ENCODE peak calls at places on chromosomes 16 and 17, in six cellular contexts. T, Z, N, A, F and M are unnamed samples.

GRCh38 chr17:48442819-48443218 is 12.8 kb upstream of the SKAP1 start:
- DNase-seq in T (no peak), Z (no peak), N (no peak), A (no peak), F (no peak), M (no peak)

GRCh38 chr16:84933774-84934571 is 77.4 kb downstream of the ZDHHC7 start:
- DNase-seq in T (peak), Z (no peak), N (peak), A (no peak), F (no peak), M (peak)

GRCh38 chr17:20234266-20234665 is 225.1 kb downstream of the SPECC1 start:
- DNase-seq in T (no peak), Z (no peak), N (no peak), A (no peak), F (peak), M (no peak)

GRCh38 chr16:15947983-15948509 is 1.4 kb upstream of the ABCC1 start:
- DNase-seq in T (no peak), Z (peak), N (no peak), A (no peak), F (no peak), M (no peak)

GRCh38 chr16:69106491-69107291 is 1.2 kb downstream of the HAS3 start:
- DNase-seq in T (no peak), Z (no peak), N (no peak), A (no peak), F (no peak), M (no peak)

GRCh38 chr17:68455756-68456528 is 1.4 kb downstream of the WIPI1 start:
- DNase-seq in T (no peak), Z (peak), N (no peak), A (peak), F (no peak), M (no peak)

GRCh38 chr17:32445976-32446375 is 1.7 kb downstream of the PSMD11 start:
- DNase-seq in T (no peak), Z (peak), N (no peak), A (no peak), F (no peak), M (no peak)

GRCh38 chr16:24346734-24347133 is 90.6 kb downstream of the CACNG3 start:
- DNase-seq in T (no peak), Z (no peak), N (no peak), A (no peak), F (no peak), M (no peak)

GRCh38 chr17:81870155-81870977 is 771 bp downstream of the ARHGDIA start:
- DNase-seq in T (peak), Z (peak), N (no peak), A (peak), F (no peak), M (no peak)

GRCh38 chr17:57921342-57921741 is 33.9 kb downstream of the CUEDC1 start:
- DNase-seq in T (peak), Z (no peak), N (peak), A (no peak), F (no peak), M (no peak)

GRCh38 chr16:64900029-64900428 is 221.8 kb downstream of the CDH11 start:
- DNase-seq in T (no peak), Z (no peak), N (no peak), A (no peak), F (no peak), M (no peak)

GRCh38 chr16:85913141-85913601 is 14.2 kb downstream of the IRF8 start:
- DNase-seq in T (no peak), Z (no peak), N (no peak), A (no peak), F (no peak), M (no peak)

GRCh38 chr16:85674418-85674755 is 14.4 kb downstream of the GINS2 start:
- DNase-seq in T (no peak), Z (no peak), N (no peak), A (no peak), F (no peak), M (no peak)

GRCh38 chr16:48408688-48409087 is 23.5 kb upstream of the SIAH1 start:
- DNase-seq in T (peak), Z (peak), N (peak), A (peak), F (no peak), M (no peak)

GRCh38 chr17:68446626-68447041 is 10.7 kb downstream of the WIPI1 start:
- DNase-seq in T (no peak), Z (no peak), N (no peak), A (no peak), F (no peak), M (peak)

GRCh38 chr16:86899757-86900156 is 321.4 kb downstream of the FOXL1 start:
- DNase-seq in T (no peak), Z (peak), N (no peak), A (no peak), F (no peak), M (no peak)

GRCh38 chr16:63458842-63459241 is 1422.6 kb upstream of the CDH8 start:
- DNase-seq in T (no peak), Z (no peak), N (no peak), A (no peak), F (no peak), M (no peak)

GRCh38 chr17:7130626-7131467 is 16.2 kb upstream of the ASGR2 start:
- DNase-seq in T (no peak), Z (no peak), N (no peak), A (no peak), F (no peak), M (no peak)

GRCh38 chr17:27896656-27897055 is 3.5 kb upstream of the LYRM9 start:
- DNase-seq in T (no peak), Z (no peak), N (no peak), A (no peak), F (no peak), M (no peak)

DNA sequence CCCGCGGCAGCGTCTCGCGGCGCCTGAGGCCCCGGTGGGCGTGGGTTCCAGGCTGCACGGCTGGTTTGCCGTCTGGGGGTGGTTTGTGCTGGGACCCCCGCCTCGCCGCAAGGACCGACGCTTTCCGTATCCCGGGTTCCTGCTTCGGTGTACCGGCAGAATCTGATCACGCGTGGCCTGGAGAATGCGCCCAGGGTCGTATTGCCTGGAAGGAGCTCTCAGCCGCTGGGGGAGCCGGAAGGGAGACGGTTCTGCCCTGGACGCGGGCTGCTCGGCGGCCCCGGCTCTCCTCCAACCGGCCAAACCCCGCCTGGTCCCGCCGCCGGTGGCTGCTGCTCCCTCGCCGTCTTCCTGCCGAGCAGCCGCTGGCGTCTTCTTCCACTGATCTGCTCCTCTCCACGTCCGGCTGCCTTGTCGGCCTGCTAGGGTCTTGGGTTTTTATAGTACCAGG is 39.8 kb downstream of the ZNF778 start:
- DNase-seq in T (no peak), Z (no peak), N (no peak), A (no peak), F (no peak), M (no peak)
- H3K27ac ChIP-seq in T (no peak), Z (peak), N (no peak), A (peak), F (no peak), M (no peak)

DNA sequence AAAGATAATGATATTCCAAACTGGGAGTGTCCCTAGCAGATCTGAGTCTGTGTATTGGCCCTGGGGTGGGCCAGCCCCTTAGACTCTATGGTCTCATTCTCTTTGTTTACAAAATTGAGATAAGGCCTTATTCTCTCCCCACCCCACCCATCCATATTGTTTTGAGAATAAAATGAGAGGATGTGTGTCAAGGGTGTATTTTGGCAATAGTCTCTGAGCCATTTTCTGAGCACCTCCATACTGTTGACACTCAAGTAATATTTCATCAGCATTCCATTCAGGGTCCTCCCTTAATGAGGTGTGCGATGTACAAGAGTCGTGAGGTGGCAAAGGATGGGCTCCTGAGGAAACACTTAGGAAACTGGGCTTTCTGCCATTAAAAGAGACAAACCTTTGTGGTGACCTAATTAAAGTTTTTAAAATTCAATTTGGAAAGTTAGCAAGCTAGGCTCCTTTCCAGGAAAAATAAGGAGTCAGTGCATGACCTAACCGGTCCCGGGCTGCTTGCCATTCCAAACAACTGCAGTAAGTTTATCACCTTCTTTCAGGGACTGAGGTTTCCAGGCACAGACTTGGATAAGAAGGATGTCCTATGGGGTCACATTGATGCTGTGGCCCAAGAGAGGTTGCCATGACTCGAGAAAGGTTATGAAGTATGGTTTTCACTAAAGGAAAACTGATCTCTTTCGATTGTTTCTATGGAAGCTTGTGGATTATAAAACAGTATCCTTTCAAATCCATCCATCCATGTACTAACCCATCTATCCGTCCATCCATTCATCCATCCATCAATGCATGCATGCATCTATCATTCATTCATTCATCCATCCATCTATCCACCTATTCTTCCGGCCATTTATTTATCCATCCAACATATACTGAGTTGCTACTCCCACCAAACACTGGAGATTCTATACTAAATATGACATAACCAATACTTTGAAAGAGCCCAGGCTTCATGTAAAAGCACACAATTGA is 443.3 kb downstream of the UTP18 start:
- DNase-seq in T (no peak), Z (no peak), N (peak), A (peak), F (no peak), M (no peak)
- H3K27ac ChIP-seq in T (no peak), Z (no peak), N (no peak), A (no peak), F (no peak), M (no peak)

DNA sequence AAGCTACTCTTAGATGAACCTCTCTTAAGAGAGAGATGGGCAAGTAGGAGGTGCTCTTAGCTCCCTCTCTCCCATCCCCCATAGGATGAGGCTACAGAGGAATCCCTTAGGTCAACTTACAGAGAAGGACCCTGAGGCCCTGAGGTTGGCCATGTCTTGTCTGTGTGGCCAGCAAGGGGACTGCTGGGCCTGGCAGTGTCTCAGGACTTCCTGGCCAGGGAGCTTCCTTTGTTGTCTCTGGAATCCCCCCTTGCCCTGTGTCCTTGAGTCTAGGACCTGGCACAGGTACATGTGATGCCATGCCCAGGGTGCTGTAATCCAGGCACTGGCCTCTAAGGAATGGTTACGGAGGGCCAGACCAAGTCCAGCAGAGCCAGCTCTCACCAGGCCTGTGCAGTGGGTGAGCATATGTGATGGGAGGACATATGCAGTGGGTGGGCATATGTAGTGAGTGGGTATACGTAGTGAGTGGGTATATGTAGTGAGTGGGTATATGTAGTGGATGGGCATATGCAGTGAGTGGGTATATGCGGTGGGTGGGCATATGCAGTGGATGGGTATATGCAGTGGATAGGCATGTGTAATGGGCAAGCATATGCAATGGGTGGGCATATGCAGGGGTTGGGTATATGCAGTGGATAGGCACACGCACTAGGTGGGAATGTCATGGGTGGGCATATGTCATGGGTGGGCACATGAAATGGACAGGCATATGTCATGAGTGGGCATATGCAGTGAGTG is 20.3 kb upstream of the PECAM1 start:
- DNase-seq in T (peak), Z (no peak), N (no peak), A (no peak), F (no peak), M (no peak)
- H3K27ac ChIP-seq in T (no peak), Z (no peak), N (no peak), A (peak), F (no peak), M (no peak)

DNA sequence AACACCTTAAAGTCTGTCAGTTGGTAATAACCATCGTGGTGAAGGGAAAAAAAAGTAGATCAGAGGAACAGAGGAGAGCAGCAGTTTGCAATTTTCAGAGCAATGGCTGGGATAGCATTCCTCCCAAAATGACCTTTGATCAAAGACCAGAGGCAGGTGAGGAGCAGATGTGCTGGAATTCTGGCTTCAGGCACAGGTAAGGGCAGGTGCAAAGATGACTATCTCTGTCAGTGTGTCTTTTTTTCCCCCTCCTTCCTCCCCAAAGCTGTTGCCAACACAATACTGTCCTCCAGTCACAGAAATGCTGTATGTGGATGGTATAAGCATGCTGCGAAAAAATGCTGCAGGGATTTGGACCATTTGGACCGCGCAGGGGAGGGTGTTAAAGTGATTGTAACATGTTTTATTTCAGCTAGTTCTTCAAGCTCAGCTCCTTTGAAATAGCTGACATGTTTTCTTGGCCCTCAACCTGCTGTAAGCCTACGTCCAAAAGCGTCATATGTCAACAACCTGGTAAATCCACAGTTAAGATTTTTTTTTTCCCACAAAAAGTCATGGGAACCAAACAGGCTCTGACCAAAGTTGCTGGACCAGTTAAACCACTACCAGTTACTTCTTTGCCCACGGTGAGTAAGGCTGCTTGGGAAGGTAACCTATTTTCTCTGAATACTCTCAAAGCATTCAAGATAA is 166.5 kb downstream of the XYLT1 start:
- DNase-seq in T (no peak), Z (no peak), N (no peak), A (peak), F (no peak), M (no peak)
- H3K27ac ChIP-seq in T (peak), Z (no peak), N (peak), A (peak), F (no peak), M (no peak)

GRCh38 chr17:38947189-38947588 is 20.0 kb downstream of the FBXO47 start:
- DNase-seq in T (no peak), Z (no peak), N (no peak), A (no peak), F (no peak), M (no peak)

GRCh38 chr17:38943607-38944006 is 18.2 kb downstream of the LASP1NB start:
- DNase-seq in T (no peak), Z (no peak), N (no peak), A (no peak), F (no peak), M (no peak)

GRCh38 chr17:38939987-38940386 is 14.6 kb downstream of the LASP1NB start:
- DNase-seq in T (no peak), Z (no peak), N (no peak), A (no peak), F (no peak), M (no peak)

DNA sequence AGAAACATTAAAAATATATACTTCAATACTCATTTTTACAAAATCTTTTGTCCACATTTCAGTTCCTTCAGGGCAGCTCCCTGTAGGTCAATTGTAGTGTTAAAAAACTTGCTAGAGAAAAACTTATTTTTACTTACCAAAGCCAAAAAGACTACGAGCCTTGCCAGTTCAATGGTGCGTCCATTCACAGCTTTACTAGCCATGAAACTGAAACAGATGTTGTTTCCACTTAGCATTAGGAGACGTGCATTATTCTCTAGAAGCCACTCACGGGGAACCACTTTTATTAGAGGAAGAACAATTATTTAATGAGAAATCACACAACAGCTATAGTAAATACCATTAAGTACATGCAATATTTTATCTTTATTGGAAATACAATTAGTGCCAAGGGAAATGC is 17.2 kb downstream of the LASP1NB start:
- DNase-seq in T (no peak), Z (no peak), N (no peak), A (no peak), F (no peak), M (no peak)
- H3K27ac ChIP-seq in T (no peak), Z (no peak), N (peak), A (no peak), F (no peak), M (no peak)

GRCh38 chr17:16117149-16117548 is 98.2 kb downstream of the NCOR1 start:
- DNase-seq in T (no peak), Z (no peak), N (no peak), A (no peak), F (no peak), M (no peak)
- H3K27ac ChIP-seq in T (no peak), Z (no peak), N (no peak), A (no peak), F (no peak), M (no peak)

GRCh38 chr17:37399404-37399803 is 7.2 kb downstream of the ACACA start:
- DNase-seq in T (no peak), Z (no peak), N (no peak), A (no peak), F (no peak), M (no peak)
- H3K27ac ChIP-seq in T (no peak), Z (no peak), N (no peak), A (no peak), F (no peak), M (no peak)

DNA sequence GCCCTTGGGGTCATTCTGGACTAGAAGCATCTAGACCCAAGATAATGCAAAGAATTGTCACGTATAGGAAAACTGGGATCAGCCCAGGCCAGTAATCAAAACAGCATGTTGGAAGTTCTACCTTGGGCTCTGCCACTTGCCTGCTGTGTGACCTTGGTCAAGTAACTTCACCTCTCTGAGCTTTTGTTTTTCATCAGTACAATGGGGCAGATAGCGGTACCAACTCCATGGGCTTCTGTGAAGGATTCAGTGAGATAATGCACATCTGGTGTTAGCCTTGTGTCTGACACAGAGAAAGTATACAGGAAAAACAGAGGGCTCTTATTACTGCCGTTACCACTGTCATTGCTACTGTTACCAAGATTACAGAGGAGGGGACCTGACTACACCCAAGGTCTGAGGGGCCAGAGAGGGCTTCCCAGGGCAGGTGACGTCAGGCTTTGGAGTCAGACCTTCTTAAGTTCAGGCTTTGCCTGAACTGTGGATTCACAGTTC is 24.6 kb downstream of the CMIP start:
- DNase-seq in T (no peak), Z (no peak), N (no peak), A (no peak), F (no peak), M (no peak)
- H3K27ac ChIP-seq in T (peak), Z (peak), N (no peak), A (peak), F (peak), M (peak)